ENCODE peak calls at places on chromosomes 13 and 19, in six cellular contexts. X is pancreas, F is foreskin fibroblast, I is IMR-90, W is AG04449, M is cardiac muscle cell. Q is an unnamed sample.

GRCh38 chr19:42267644-42268141 is 1.4 kb upstream of the CIC start:
- DNase-seq in X (no peak), I (no peak), M (no peak), W (no peak), F (no peak), Q (no peak)

GRCh38 chr19:1189419-1189818 is 15.4 kb upstream of the SBNO2 start:
- DNase-seq in W (no peak), M (no peak), I (peak; percentile 35), X (no peak), F (no peak), Q (no peak)

GRCh38 chr19:10686661-10687517 is 14.3 kb upstream of the QTRT1 start:
- DNase-seq in W (no peak), M (no peak), X (no peak), I (peak; percentile 28), F (peak; percentile 33), Q (no peak)

GRCh38 chr13:49690133-49690989 is 925 bp downstream of the EBPL start:
- DNase-seq in F (peak; percentile 47), M (no peak), W (no peak), I (peak; percentile 87), X (peak; percentile 59), Q (no peak)

GRCh38 chr19:10929402-10929794 is 787 bp downstream of the TIMM29 start:
- DNase-seq in X (no peak), W (no peak), F (no peak), M (no peak), I (no peak), Q (no peak)

GRCh38 chr13:97367427-97367826 is 66.5 kb upstream of the RAP2A start:
- DNase-seq in M (no peak), F (peak; percentile 81), X (no peak), I (peak; percentile 78), W (no peak), Q (no peak)

GRCh38 chr19:40804783-40805242 is 5.8 kb downstream of the EGLN2 start:
- DNase-seq in X (no peak), F (no peak), W (no peak), M (no peak), I (no peak), Q (peak; percentile 64)

GRCh38 chr19:29843180-29844051 is 31.6 kb downstream of the CCNE1 start:
- DNase-seq in X (peak; percentile 33), I (no peak), W (no peak), F (peak; percentile 23), M (peak; percentile 63), Q (peak; percentile 68)

GRCh38 chr19:46611791-46612190 is 10.7 kb downstream of the CALM3 start:
- DNase-seq in I (no peak), M (no peak), X (no peak), W (no peak), F (no peak), Q (peak; percentile 54)

GRCh38 chr13:110471833-110472162 is 89.7 kb downstream of the RAB20 start:
- DNase-seq in X (no peak), I (peak; percentile 37), M (no peak), F (no peak), W (no peak), Q (no peak)

GRCh38 chr19:4624733-4625362 is 14.5 kb upstream of the TNFAIP8L1 start:
- DNase-seq in F (no peak), X (no peak), I (peak; percentile 32), M (peak; percentile 38), W (no peak), Q (no peak)

GRCh38 chr13:112938680-112939079 is 30.3 kb upstream of the MCF2L start:
- DNase-seq in W (no peak), M (no peak), X (no peak), I (no peak), F (no peak), Q (no peak)

GRCh38 chr13:33175991-33176390 is 109.6 kb downstream of the STARD13 start:
- DNase-seq in F (no peak), X (no peak), I (no peak), M (no peak), W (no peak), Q (no peak)

GRCh38 chr19:13309853-13310252 is 159.6 kb downstream of the IER2 start:
- DNase-seq in X (no peak), I (no peak), W (no peak), F (no peak), M (no peak), Q (no peak)

GRCh38 chr13:112652512-112653458 is 37.1 kb upstream of the ATP11A start:
- DNase-seq in M (no peak), W (no peak), I (no peak), X (no peak), F (no peak), Q (peak; percentile 30)

GRCh38 chr13:99657848-99658265 is 156.6 kb downstream of the TM9SF2 start:
- DNase-seq in I (no peak), X (no peak), W (no peak), F (peak; percentile 9), M (peak; percentile 32), Q (peak; percentile 67)

GRCh38 chr13:26460652-26461051 is 96.8 kb upstream of the WASF3 start:
- DNase-seq in F (no peak), W (no peak), M (no peak), X (peak; percentile 49), I (peak; percentile 84), Q (no peak)

GRCh38 chr19:6092329-6093286 is 17.7 kb downstream of the RFX2 start:
- DNase-seq in X (peak; percentile 71), M (peak; percentile 78), I (peak; percentile 88), W (no peak), F (peak; percentile 89), Q (peak; percentile 91)

GRCh38 chr13:112770504-112770903 is 80.7 kb downstream of the ATP11A start:
- DNase-seq in F (no peak), W (no peak), I (no peak), M (peak; percentile 75), X (no peak), Q (no peak)

GRCh38 chr19:50794074-50794777 is 4.0 kb downstream of the ACP4 start:
- DNase-seq in F (peak; percentile 28), X (peak; percentile 52), I (no peak), M (no peak), W (no peak), Q (no peak)

GRCh38 chr19:7998081-7998480 is 7.4 kb downstream of the ELAVL1 start:
- DNase-seq in X (no peak), F (peak; percentile 14), W (no peak), I (peak; percentile 63), M (peak; percentile 27), Q (no peak)

GRCh38 chr19:49997709-49998108 is 27.5 kb downstream of the VRK3 start:
- DNase-seq in M (peak; percentile 30), W (no peak), F (no peak), I (peak; percentile 13), X (no peak), Q (no peak)

GRCh38 chr13:51270606-51271005 is 48.4 kb downstream of the FAM124A start:
- DNase-seq in M (no peak), W (no peak), I (no peak), F (no peak), X (no peak), Q (no peak)

GRCh38 chr19:6067975-6068374 is 42.3 kb downstream of the RFX2 start:
- DNase-seq in F (no peak), X (no peak), I (no peak), M (no peak), W (no peak), Q (peak; percentile 23)

GRCh38 chr19:33143897-33144405 is 12.0 kb downstream of the WDR88 start:
- DNase-seq in X (peak; percentile 61), I (peak; percentile 42), M (peak; percentile 78), W (no peak), F (peak; percentile 34), Q (peak; percentile 72)

GRCh38 chr13:104015646-104016396 is 949.6 kb upstream of the SLC10A2 start:
- DNase-seq in F (no peak), I (peak; percentile 83), M (no peak), X (no peak), W (no peak), Q (no peak)

GRCh38 chr19:56608274-56608964 is 13.3 kb downstream of the ZNF71 start:
- DNase-seq in F (no peak), M (no peak), W (no peak), X (no peak), I (no peak), Q (no peak)

GRCh38 chr19:48752511-48753365 is at the start of gene FUT1:
- DNase-seq in M (peak; percentile 60), W (no peak), X (peak; percentile 95), F (no peak), I (no peak), Q (peak; percentile 90)

GRCh38 chr19:48749571-48750198 is 2.8 kb downstream of the FUT1 start:
- DNase-seq in F (no peak), W (no peak), X (no peak), I (no peak), M (no peak), Q (no peak)

GRCh38 chr19:48750771-48751504 is 1.5 kb downstream of the FUT1 start:
- DNase-seq in F (no peak), I (no peak), W (no peak), M (no peak), X (peak; percentile 55), Q (no peak)

GRCh38 chr19:48750351-48750750 is 2.1 kb downstream of the FUT1 start:
- DNase-seq in X (no peak), M (no peak), I (no peak), F (no peak), W (no peak), Q (no peak)

GRCh38 chr19:48751835-48752510 is 468 bp downstream of the FUT1 start:
- DNase-seq in X (no peak), F (no peak), I (no peak), W (no peak), M (no peak), Q (no peak)
- H3K4me3 ChIP-seq in X (peak overlapping the region; percentile 44), F (peak overlapping the region; percentile 30), I (peak overlapping the region; percentile 18), W (peak overlapping the region; percentile 30), M (peak overlapping the region; percentile 23), Q (peak overlapping the region; percentile 56)

GRCh38 chr19:38685666-38686529 is 38.4 kb downstream of the ACTN4 start:
- DNase-seq in F (no peak), M (peak; percentile 52), X (no peak), W (no peak), I (peak; percentile 73), Q (no peak)
- TF ChIP-seq CTCF in F (peak; percentile 53), M (peak; percentile 71), X (peak; percentile 23), W (peak; percentile 49), I (peak; percentile 67), Q (peak; percentile 43)

GRCh38 chr13:94761407-94761806 is 49.1 kb upstream of the SOX21 start:
- DNase-seq in M (no peak), W (no peak), I (no peak), F (no peak), X (no peak), Q (no peak)
- H3K4me3 ChIP-seq in M (no peak overlapping the region), W (no peak overlapping the region), I (no peak overlapping the region), F (no peak overlapping the region), X (no peak overlapping the region), Q (no peak overlapping the region)

GRCh38 chr13:73040479-73040878 is 18.3 kb upstream of the KLF5 start:
- DNase-seq in W (no peak), M (no peak), I (no peak), F (no peak), X (no peak), Q (no peak)

GRCh38 chr13:73038064-73038463 is 20.7 kb upstream of the KLF5 start:
- DNase-seq in W (no peak), I (no peak), M (no peak), X (no peak), F (no peak), Q (no peak)

GRCh38 chr13:73036566-73036965 is 22.2 kb upstream of the KLF5 start:
- DNase-seq in W (no peak), X (no peak), F (no peak), M (no peak), I (no peak), Q (no peak)

GRCh38 chr13:73040968-73041580 is 17.7 kb upstream of the KLF5 start:
- DNase-seq in W (no peak), I (no peak), M (no peak), X (no peak), F (no peak), Q (no peak)

GRCh38 chr13:73039201-73040108 is 19.4 kb upstream of the KLF5 start:
- DNase-seq in F (no peak), M (no peak), X (no peak), W (no peak), I (no peak), Q (no peak)
- TF ChIP-seq CTCF in F (no peak), M (no peak), X (no peak), W (no peak), I (no peak), Q (no peak)

Q was measured in upper lobe of right lung.